ENCODE peak calls at places on chromosomes 2 and 18, in four cellular contexts. B is Peyer's patch, C is lower lobe of right lung, Z is PC-3. K is an unnamed sample.
A peak's percentile ranks its signal among the peaks of the same experiment; 100 is the strongest.

GRCh38 chr2:29192526-29192925 is 77.3 kb downstream of the CLIP4 start:
- DNase-seq in B (no peak), C (no peak), Z (peak; percentile 25), K (no peak)

GRCh38 chr2:28377984-28378678 is 14.5 kb upstream of the FOSL2 start:
- DNase-seq in B (peak; percentile 89), C (peak; percentile 80), Z (peak; percentile 15), K (no peak)

GRCh38 chr2:229610359-229610758 is 104.0 kb downstream of the DNER start:
- DNase-seq in B (no peak), C (no peak), Z (peak; percentile 61), K (no peak)

GRCh38 chr2:238946586-238947242 is 98.8 kb downstream of the TWIST2 start:
- DNase-seq in B (no peak), C (no peak), Z (no peak), K (no peak)

GRCh38 chr18:9474103-9474982 is 970 bp upstream of the RALBP1 start:
- DNase-seq in B (no peak), C (no peak), Z (peak; percentile 87), K (peak; percentile 95)

GRCh38 chr2:117553448-117553847 is 261.0 kb upstream of the DDX18 start:
- DNase-seq in B (no peak), C (no peak), Z (no peak), K (no peak)

GRCh38 chr2:49332415-49332814 is 178.1 kb upstream of the FSHR start:
- DNase-seq in B (no peak), C (no peak), Z (no peak), K (no peak)

GRCh38 chr2:106960633-106961205 is 74.8 kb upstream of the ST6GAL2 start:
- DNase-seq in B (no peak), C (no peak), Z (no peak), K (no peak)

GRCh38 chr2:238104071-238104511 is 4.0 kb downstream of the ESPNL start:
- DNase-seq in B (peak; percentile 33), C (no peak), Z (no peak), K (peak; percentile 40)

GRCh38 chr18:74724186-74724585 is 126.5 kb downstream of the ZNF407 start:
- DNase-seq in B (no peak), C (no peak), Z (no peak), K (no peak)

GRCh38 chr2:109372614-109373013 is 241.2 kb downstream of the SEPTIN10 start:
- DNase-seq in B (peak; percentile 32), C (no peak), Z (no peak), K (no peak)

GRCh38 chr18:12606592-12607315 is 51.2 kb downstream of the SPIRE1 start:
- DNase-seq in B (no peak), C (no peak), Z (peak; percentile 83), K (no peak)
- H3K27ac ChIP-seq in B (no peak overlapping the region), C (peak overlapping the region; percentile 66), Z (peak overlapping the region; percentile 95), K (peak overlapping the region; percentile 81)

GRCh38 chr18:79823120-79823519 is 25.4 kb downstream of the KCNG2 start:
- DNase-seq in B (no peak), C (no peak), Z (no peak), K (no peak)

GRCh38 chr18:79829136-79829854 is 31.6 kb downstream of the KCNG2 start:
- DNase-seq in B (no peak), C (no peak), Z (no peak), K (no peak)

GRCh38 chr18:79828258-79828657 is 30.5 kb downstream of the KCNG2 start:
- DNase-seq in B (no peak), C (no peak), Z (no peak), K (no peak)

GRCh38 chr18:79825913-79826312 is 28.2 kb downstream of the KCNG2 start:
- DNase-seq in B (no peak), C (peak; percentile 69), Z (no peak), K (peak; percentile 68)

DNA sequence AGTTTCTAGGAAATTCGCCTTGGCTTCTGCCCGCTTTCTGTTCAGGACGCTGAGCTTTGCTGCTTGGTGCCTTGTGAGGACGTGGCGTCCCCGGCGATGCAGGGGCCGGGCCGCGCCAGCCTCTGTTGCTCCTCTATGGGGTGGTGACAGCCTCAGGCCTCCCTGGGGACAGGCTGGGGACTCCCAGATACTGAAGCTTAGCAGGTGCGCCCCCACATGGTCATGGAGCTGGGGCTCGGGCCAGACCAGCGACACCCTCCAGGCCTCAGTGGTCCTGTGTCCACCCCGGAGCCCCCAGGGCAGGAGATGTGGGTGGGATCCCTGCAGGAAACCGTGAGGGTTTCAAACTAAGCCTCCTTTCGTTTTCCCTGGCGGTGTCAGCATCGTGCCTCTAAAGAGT is 29.2 kb downstream of the KCNG2 start:
- DNase-seq in B (peak; percentile 64), C (no peak), Z (no peak), K (no peak)
- TF ChIP-seq CTCF in B (no peak), C (no peak), Z (peak; percentile 14), K (no peak)

GRCh38 chr2:46956981-46957531 is 41.5 kb upstream of the MCFD2 start:
- DNase-seq in B (no peak), C (no peak), Z (no peak), K (peak; percentile 59)
- H3K27ac ChIP-seq in B (no peak overlapping the region), C (no peak overlapping the region), Z (no peak overlapping the region), K (no peak overlapping the region)

DNA sequence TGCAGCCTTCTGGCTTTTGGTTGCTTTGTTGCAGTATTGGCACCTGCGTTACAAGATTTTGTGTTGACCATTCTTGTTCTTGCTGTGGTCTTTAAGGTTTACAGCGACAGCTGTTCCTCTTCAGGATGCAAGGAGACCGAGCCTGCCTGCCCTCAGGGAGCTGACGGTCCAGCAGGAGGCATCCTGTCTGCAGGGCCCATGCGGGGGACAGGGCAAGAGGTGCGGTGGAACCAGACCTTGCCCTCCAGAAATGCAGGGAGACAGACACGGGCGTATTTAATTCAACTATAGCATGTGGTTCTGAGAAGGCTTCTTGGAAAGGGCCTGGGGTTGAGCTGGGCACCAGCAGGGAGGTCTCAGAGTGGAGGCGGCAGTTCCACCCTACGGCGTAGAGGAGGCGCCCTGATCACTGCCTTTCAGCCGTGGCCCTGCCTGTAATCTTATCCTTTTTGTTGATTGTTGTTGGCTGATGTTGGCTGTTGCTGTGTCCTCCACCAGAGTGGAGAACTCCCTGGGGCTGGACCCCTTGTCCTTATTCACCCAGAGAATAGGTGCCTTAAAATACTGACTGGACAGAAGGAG is 71.7 kb downstream of the HPCAL1 start:
- DNase-seq in B (no peak), C (no peak), Z (no peak), K (no peak)
- TF ChIP-seq CTCF in B (no peak), C (no peak), Z (no peak), K (no peak)

GRCh38 chr2:241833938-241834852 is 24.5 kb downstream of the PDCD1 start:
- DNase-seq in B (no peak), C (no peak), Z (no peak), K (no peak)
- H3K27ac ChIP-seq in B (no peak overlapping the region), C (no peak overlapping the region), Z (no peak overlapping the region), K (no peak overlapping the region)

DNA sequence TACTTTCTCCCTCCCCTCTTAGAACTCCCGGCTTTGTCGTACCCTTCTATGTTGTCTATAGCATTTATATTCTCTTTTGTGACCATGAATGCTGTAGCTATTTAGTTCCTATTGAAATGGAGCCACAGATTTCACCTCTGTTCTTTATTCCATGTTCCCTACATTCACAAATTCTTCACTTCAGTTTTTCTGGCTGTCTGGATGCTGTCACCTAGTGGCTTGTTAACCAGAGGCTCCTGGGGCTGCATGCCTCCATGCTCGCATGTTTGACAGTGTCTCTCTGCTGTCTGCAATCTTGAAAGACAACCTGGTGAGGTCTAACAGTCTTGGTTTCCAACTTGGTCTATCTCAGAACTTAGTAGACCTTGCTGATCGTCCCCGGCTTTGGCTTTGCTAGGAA is 48.2 kb downstream of the CFAP221 start:
- DNase-seq in B (no peak), C (no peak), Z (no peak), K (no peak)
- TF ChIP-seq CTCF in B (no peak), C (no peak), Z (no peak), K (no peak)

GRCh38 chr2:86249176-86249842 is 50.1 kb downstream of the MRPL35 start:
- DNase-seq in B (no peak), C (no peak), Z (peak; percentile 57), K (no peak)
- H3K27ac ChIP-seq in B (no peak overlapping the region), C (no peak overlapping the region), Z (no peak overlapping the region), K (no peak overlapping the region)

DNA sequence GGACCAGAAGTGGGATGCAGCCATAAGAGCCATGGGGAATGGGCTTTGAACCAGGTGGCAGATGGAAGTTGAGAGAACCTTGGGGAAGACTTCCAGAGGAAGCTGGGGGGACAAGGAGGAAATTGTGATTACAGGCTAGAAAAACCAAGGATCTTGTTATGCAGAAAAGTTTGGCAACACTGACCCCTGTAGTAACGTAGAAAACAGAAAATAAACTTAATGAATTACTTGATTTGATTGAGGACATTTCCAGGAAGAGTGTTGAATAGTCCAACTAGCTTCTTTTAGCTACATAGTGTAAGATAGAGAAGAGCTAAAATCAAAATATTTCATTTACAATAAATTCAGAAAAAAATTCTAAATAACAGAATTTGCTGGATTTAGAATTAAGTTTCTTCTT is 91.9 kb upstream of the GPC1 start:
- DNase-seq in B (no peak), C (no peak), Z (no peak), K (no peak)
- TF ChIP-seq CTCF in B (no peak), C (no peak), Z (no peak), K (no peak)